ENCODE peak calls at places on chromosomes 12 and 14, in seven cellular contexts. B is activated T-cell treated with anti-CD3 and anti-CD28 coated beads for 1 hour; K is dorsolateral prefrontal cortex; H is CD4-positive, alpha-beta T cell; Z is T47D; F is NCI-H1092 treated with DMSO at 0.1 percent for 48 hours; G is activated CD4-positive, alpha-beta T cell treated with anti-CD3 and anti-CD28 coated beads for 48 hours. S is an unnamed sample.

GRCh38 chr14:22978873-22979671 is 3.3 kb downstream of the AJUBA start:
- DNase-seq in H (no peak), G (no peak), F (no peak), Z (no peak), B (no peak), K (no peak), S (no peak)

GRCh38 chr12:40634431-40635131 is 57.7 kb upstream of the CNTN1 start:
- DNase-seq in K (no peak), F (no peak), H (no peak), Z (no peak), G (no peak), B (no peak), S (no peak)

GRCh38 chr12:42982828-42983227 is 393.3 kb upstream of the PRICKLE1 start:
- DNase-seq in G (no peak), B (no peak), F (no peak), K (no peak), H (no peak), Z (no peak), S (no peak)

GRCh38 chr12:53758081-53758769 is 6.4 kb upstream of the CISTR start:
- DNase-seq in F (no peak), Z (no peak), H (no peak), B (no peak), G (no peak), K (no peak), S (no peak)

GRCh38 chr14:90846511-90846910 is 30.3 kb upstream of the TTC7B start:
- DNase-seq in G (no peak), H (no peak), Z (no peak), F (no peak), B (no peak), K (no peak), S (no peak)

GRCh38 chr14:65184032-65184764 is 81.9 kb upstream of the MAX start:
- DNase-seq in H (no peak), B (no peak), G (no peak), F (no peak), Z (no peak), K (no peak), S (no peak)

GRCh38 chr12:47397664-47398281 is 308.1 kb downstream of the RPAP3 start:
- DNase-seq in H (peak; percentile 5), F (peak; percentile 37), K (no peak), Z (peak; percentile 34), G (peak; percentile 64), B (no peak), S (no peak)

GRCh38 chr14:70640938-70641547 is 673 bp upstream of the TTC9 start:
- DNase-seq in G (peak; percentile 65), F (peak; percentile 29), B (peak; percentile 29), K (peak; percentile 45), H (peak; percentile 57), Z (peak; percentile 80), S (no peak)

GRCh38 chr12:49537709-49538601 is 875 bp upstream of the KCNH3 start:
- DNase-seq in G (peak; percentile 35), K (peak; percentile 68), B (no peak), F (peak; percentile 25), Z (peak; percentile 44), H (peak; percentile 18), S (peak; percentile 44)

GRCh38 chr12:88142610-88142991 is 494 bp downstream of the TMTC3 start:
- DNase-seq in F (no peak), Z (no peak), H (peak; percentile 6), K (no peak), G (peak; percentile 37), B (peak; percentile 14), S (peak; percentile 29)

GRCh38 chr12:29148958-29149690 is at the start of gene FAR2:
- DNase-seq in Z (peak; percentile 39), H (peak; percentile 27), F (no peak), G (peak; percentile 59), B (peak; percentile 14), K (peak; percentile 60), S (peak; percentile 69)

GRCh38 chr12:20283467-20283866 is 84.9 kb upstream of the PDE3A start:
- DNase-seq in G (no peak), K (no peak), F (no peak), Z (no peak), H (no peak), B (no peak), S (no peak)

GRCh38 chr14:21867541-21867940 is 193.9 kb upstream of the OR4E1 start:
- DNase-seq in F (no peak), G (no peak), Z (no peak), B (no peak), H (no peak), K (no peak), S (no peak)

GRCh38 chr12:100142851-100143559 is at the start of gene BLTP3B:
- DNase-seq in B (peak; percentile 89), K (peak; percentile 92), H (peak; percentile 89), Z (peak; percentile 59), G (peak; percentile 95), F (peak; percentile 76), S (peak; percentile 96)

GRCh38 chr14:34911209-34912150 is 36.3 kb upstream of the BAZ1A start:
- DNase-seq in G (no peak), H (no peak), F (no peak), Z (no peak), B (no peak), K (no peak), S (no peak)

GRCh38 chr14:23121401-23121800 is 2.3 kb upstream of the CEBPE start:
- DNase-seq in F (no peak), K (no peak), B (no peak), H (no peak), Z (no peak), G (no peak), S (no peak)

GRCh38 chr14:86391085-86391484 is 861.1 kb downstream of the FLRT2 start:
- DNase-seq in F (no peak), B (no peak), H (no peak), K (no peak), Z (no peak), G (no peak), S (no peak)

GRCh38 chr12:101097829-101098580 is 112.0 kb downstream of the SLC5A8 start:
- DNase-seq in Z (no peak), H (no peak), G (no peak), B (no peak), F (no peak), K (no peak), S (no peak)

GRCh38 chr14:71942904-71943694 is 10.9 kb downstream of the RGS6 start:
- DNase-seq in B (no peak), G (no peak), K (no peak), F (no peak), Z (no peak), H (no peak), S (no peak)

GRCh38 chr12:25186788-25187397 is 8.1 kb downstream of the DNAI7 start:
- DNase-seq in F (no peak), K (no peak), B (no peak), Z (no peak), G (no peak), H (no peak), S (no peak)

GRCh38 chr14:72513994-72514659 is 379.8 kb downstream of the DPF3 start:
- DNase-seq in H (no peak), F (no peak), B (no peak), G (no peak), K (no peak), Z (peak; percentile 15), S (no peak)

GRCh38 chr12:46893429-46893828 is 67.6 kb upstream of the SLC38A4 start:
- DNase-seq in F (no peak), B (no peak), K (no peak), H (no peak), G (no peak), Z (no peak), S (no peak)

GRCh38 chr12:58847876-58848600 is 72.3 kb downstream of the LRIG3 start:
- DNase-seq in H (no peak), B (no peak), K (no peak), Z (no peak), F (peak; percentile 48), G (no peak), S (no peak)

S was measured in left ventricle myocardium superior.